ENCODE peak calls at places on chromosome 5, in six cellular contexts. One of them, this sample, is unnamed.

GRCh38 chr5:37208883-37209808 is 40.0 kb downstream of the CPLANE1 start:
- DNase-seq in testis: no peak
- DNase-seq in GOT3: no peak
- DNase-seq in activated CD4-positive, alpha-beta T cell treated with anti-CD3 and anti-CD28 coated beads, Interleukin-2, amount 10 ng/mL, durations not matched to agents 7 days and 5 days: peak; percentile 12
- DNase-seq in T-helper 1 cell: no peak
- DNase-seq in CD8-positive, alpha-beta T cell: peak; percentile 54
- DNase-seq in this sample: peak; percentile 18

GRCh38 chr5:171405615-171406014 is 13.8 kb upstream of the FGF18 start:
- DNase-seq in testis: no peak
- DNase-seq in GOT3: no peak
- DNase-seq in activated CD4-positive, alpha-beta T cell treated with anti-CD3 and anti-CD28 coated beads, Interleukin-2, amount 10 ng/mL, durations not matched to agents 7 days and 5 days: no peak
- DNase-seq in T-helper 1 cell: no peak
- DNase-seq in CD8-positive, alpha-beta T cell: no peak
- DNase-seq in this sample: no peak

GRCh38 chr5:64625678-64626077 is 64.6 kb upstream of the SHISAL2B start:
- DNase-seq in testis: no peak
- DNase-seq in GOT3: no peak
- DNase-seq in activated CD4-positive, alpha-beta T cell treated with anti-CD3 and anti-CD28 coated beads, Interleukin-2, amount 10 ng/mL, durations not matched to agents 7 days and 5 days: no peak
- DNase-seq in T-helper 1 cell: no peak
- DNase-seq in CD8-positive, alpha-beta T cell: no peak
- DNase-seq in this sample: no peak

GRCh38 chr5:103114440-103114839 is 5.5 kb downstream of the GIN1 start:
- DNase-seq in testis: no peak
- DNase-seq in GOT3: no peak
- DNase-seq in activated CD4-positive, alpha-beta T cell treated with anti-CD3 and anti-CD28 coated beads, Interleukin-2, amount 10 ng/mL, durations not matched to agents 7 days and 5 days: no peak
- DNase-seq in T-helper 1 cell: no peak
- DNase-seq in CD8-positive, alpha-beta T cell: no peak
- DNase-seq in this sample: no peak

GRCh38 chr5:117245130-117245529 is 670.5 kb upstream of the SEMA6A start:
- DNase-seq in testis: no peak
- DNase-seq in GOT3: no peak
- DNase-seq in activated CD4-positive, alpha-beta T cell treated with anti-CD3 and anti-CD28 coated beads, Interleukin-2, amount 10 ng/mL, durations not matched to agents 7 days and 5 days: no peak
- DNase-seq in T-helper 1 cell: no peak
- DNase-seq in CD8-positive, alpha-beta T cell: no peak
- DNase-seq in this sample: no peak

GRCh38 chr5:66206465-66206864 is 62.4 kb downstream of the SREK1 start:
- DNase-seq in testis: no peak
- DNase-seq in GOT3: no peak
- DNase-seq in activated CD4-positive, alpha-beta T cell treated with anti-CD3 and anti-CD28 coated beads, Interleukin-2, amount 10 ng/mL, durations not matched to agents 7 days and 5 days: no peak
- DNase-seq in T-helper 1 cell: no peak
- DNase-seq in CD8-positive, alpha-beta T cell: no peak
- DNase-seq in this sample: no peak

GRCh38 chr5:141260458-141261237 is 15.5 kb downstream of the PCDHB15 start:
- DNase-seq in testis: no peak
- DNase-seq in GOT3: no peak
- DNase-seq in activated CD4-positive, alpha-beta T cell treated with anti-CD3 and anti-CD28 coated beads, Interleukin-2, amount 10 ng/mL, durations not matched to agents 7 days and 5 days: no peak
- DNase-seq in T-helper 1 cell: no peak
- DNase-seq in CD8-positive, alpha-beta T cell: no peak
- DNase-seq in this sample: no peak

GRCh38 chr5:78705826-78706225 is 57.3 kb upstream of the LHFPL2 start:
- DNase-seq in testis: no peak
- DNase-seq in GOT3: no peak
- DNase-seq in activated CD4-positive, alpha-beta T cell treated with anti-CD3 and anti-CD28 coated beads, Interleukin-2, amount 10 ng/mL, durations not matched to agents 7 days and 5 days: no peak
- DNase-seq in T-helper 1 cell: no peak
- DNase-seq in CD8-positive, alpha-beta T cell: no peak
- DNase-seq in this sample: no peak

GRCh38 chr5:1513326-1514026 is 10.3 kb downstream of the LPCAT1 start:
- DNase-seq in testis: peak; percentile 4
- DNase-seq in GOT3: no peak
- DNase-seq in activated CD4-positive, alpha-beta T cell treated with anti-CD3 and anti-CD28 coated beads, Interleukin-2, amount 10 ng/mL, durations not matched to agents 7 days and 5 days: no peak
- DNase-seq in T-helper 1 cell: no peak
- DNase-seq in CD8-positive, alpha-beta T cell: peak; percentile 41
- DNase-seq in this sample: peak; percentile 48

GRCh38 chr5:80474929-80475328 is 13.0 kb upstream of the FAM151B start:
- DNase-seq in testis: no peak
- DNase-seq in GOT3: no peak
- DNase-seq in activated CD4-positive, alpha-beta T cell treated with anti-CD3 and anti-CD28 coated beads, Interleukin-2, amount 10 ng/mL, durations not matched to agents 7 days and 5 days: no peak
- DNase-seq in T-helper 1 cell: no peak
- DNase-seq in CD8-positive, alpha-beta T cell: no peak
- DNase-seq in this sample: no peak

GRCh38 chr5:153974131-153974812 is 64.4 kb downstream of the FAM114A2 start:
- DNase-seq in testis: peak; percentile 25
- DNase-seq in GOT3: no peak
- DNase-seq in activated CD4-positive, alpha-beta T cell treated with anti-CD3 and anti-CD28 coated beads, Interleukin-2, amount 10 ng/mL, durations not matched to agents 7 days and 5 days: peak; percentile 57
- DNase-seq in T-helper 1 cell: no peak
- DNase-seq in CD8-positive, alpha-beta T cell: no peak
- DNase-seq in this sample: peak; percentile 32

GRCh38 chr5:108536321-108536720 is 154.4 kb upstream of the FBXL17 start:
- DNase-seq in testis: no peak
- DNase-seq in GOT3: no peak
- DNase-seq in activated CD4-positive, alpha-beta T cell treated with anti-CD3 and anti-CD28 coated beads, Interleukin-2, amount 10 ng/mL, durations not matched to agents 7 days and 5 days: no peak
- DNase-seq in T-helper 1 cell: no peak
- DNase-seq in CD8-positive, alpha-beta T cell: no peak
- DNase-seq in this sample: no peak

GRCh38 chr5:174596429-174596828 is 128.0 kb upstream of the MSX2 start:
- DNase-seq in testis: no peak
- DNase-seq in GOT3: no peak
- DNase-seq in activated CD4-positive, alpha-beta T cell treated with anti-CD3 and anti-CD28 coated beads, Interleukin-2, amount 10 ng/mL, durations not matched to agents 7 days and 5 days: no peak
- DNase-seq in T-helper 1 cell: no peak
- DNase-seq in CD8-positive, alpha-beta T cell: no peak
- DNase-seq in this sample: no peak

GRCh38 chr5:1840071-1840547 is 38.9 kb downstream of the NDUFS6 start:
- DNase-seq in testis: no peak
- DNase-seq in GOT3: no peak
- DNase-seq in activated CD4-positive, alpha-beta T cell treated with anti-CD3 and anti-CD28 coated beads, Interleukin-2, amount 10 ng/mL, durations not matched to agents 7 days and 5 days: no peak
- DNase-seq in T-helper 1 cell: no peak
- DNase-seq in CD8-positive, alpha-beta T cell: no peak
- DNase-seq in this sample: no peak

GRCh38 chr5:81310402-81311063 is 9.1 kb downstream of the ZCCHC9 start:
- DNase-seq in testis: no peak
- DNase-seq in GOT3: no peak
- DNase-seq in activated CD4-positive, alpha-beta T cell treated with anti-CD3 and anti-CD28 coated beads, Interleukin-2, amount 10 ng/mL, durations not matched to agents 7 days and 5 days: no peak
- DNase-seq in T-helper 1 cell: no peak
- DNase-seq in CD8-positive, alpha-beta T cell: no peak
- DNase-seq in this sample: no peak

GRCh38 chr5:9851458-9851857 is 221.3 kb upstream of the TAS2R1 start:
- DNase-seq in testis: no peak
- DNase-seq in GOT3: peak; percentile 27
- DNase-seq in activated CD4-positive, alpha-beta T cell treated with anti-CD3 and anti-CD28 coated beads, Interleukin-2, amount 10 ng/mL, durations not matched to agents 7 days and 5 days: no peak
- DNase-seq in T-helper 1 cell: no peak
- DNase-seq in CD8-positive, alpha-beta T cell: no peak
- DNase-seq in this sample: no peak

GRCh38 chr5:168390491-168390890 is 95.8 kb upstream of the RARS1 start:
- DNase-seq in testis: no peak
- DNase-seq in GOT3: no peak
- DNase-seq in activated CD4-positive, alpha-beta T cell treated with anti-CD3 and anti-CD28 coated beads, Interleukin-2, amount 10 ng/mL, durations not matched to agents 7 days and 5 days: no peak
- DNase-seq in T-helper 1 cell: no peak
- DNase-seq in CD8-positive, alpha-beta T cell: no peak
- DNase-seq in this sample: no peak

This sample was measured in immature natural killer cell.